ENCODE peak calls at places on chromosomes 5 and 9, in six cellular contexts. F is Calu3, Y is T-helper 1 cell, J is frontal cortex, L is C1 segment of cervical spinal cord, E is vagina. C is an unnamed sample.

GRCh38 chr5:31935702-31936347 is 238.3 kb downstream of the GOLPH3 start:
- DNase-seq in F (no peak), Y (no peak), J (no peak), L (no peak), E (no peak), C (no peak)

GRCh38 chr9:137703842-137704508 is 85.2 kb downstream of the EHMT1 start:
- DNase-seq in F (no peak), Y (no peak), J (no peak), L (no peak), E (no peak), C (no peak)

GRCh38 chr9:93223241-93224180 is 39.6 kb downstream of the WNK2 start:
- DNase-seq in F (peak; percentile 88), Y (no peak), J (no peak), L (no peak), E (no peak), C (peak; percentile 65)

GRCh38 chr5:113552137-113552536 is 38.6 kb downstream of the YTHDC2 start:
- DNase-seq in F (no peak), Y (no peak), J (no peak), L (no peak), E (no peak), C (no peak)

GRCh38 chr5:171369056-171369455 is 18.6 kb upstream of the NPM1 start:
- DNase-seq in F (no peak), Y (no peak), J (no peak), L (no peak), E (no peak), C (no peak)

GRCh38 chr5:115170128-115170923 is 618 bp upstream of the TRIM36 start:
- DNase-seq in F (no peak), Y (no peak), J (no peak), L (no peak), E (no peak), C (no peak)

GRCh38 chr9:112887377-112887776 is 3.3 kb downstream of the SLC46A2 start:
- DNase-seq in F (no peak), Y (no peak), J (no peak), L (no peak), E (no peak), C (no peak)

GRCh38 chr5:115787426-115787825 is 29.0 kb downstream of the CDO1 start:
- DNase-seq in F (no peak), Y (no peak), J (no peak), L (no peak), E (no peak), C (no peak)

GRCh38 chr5:136399512-136399911 is 34.2 kb upstream of the TRPC7 start:
- DNase-seq in F (no peak), Y (no peak), J (no peak), L (no peak), E (no peak), C (no peak)

C was measured in HFF-Myc.